ENCODE peak calls at places on chromosomes 11 and 22, in ten cellular contexts. J is fibroblast of lung, L is uterus, U is sigmoid colon, V is PC-3, N is colonic mucosa, D is thoracic aorta, Y is brain microvascular endothelial cell, S is gastrocnemius medialis, W is adrenal gland. I is an unnamed sample.

GRCh38 chr22:17085277-17086091 is 684 bp downstream of the IL17RA start:
- DNase-seq in J (peak; percentile 4), L (peak; percentile 40), U (peak; percentile 72), V (peak; percentile 6), N (peak; percentile 48), D (no peak), Y (no peak), S (no peak), W (peak; percentile 46), I (no peak)

GRCh38 chr22:31230871-31231621 is 18.9 kb downstream of the LIMK2 start:
- DNase-seq in J (peak; percentile 78), L (no peak), U (no peak), V (peak; percentile 42), N (peak; percentile 70), D (no peak), Y (peak; percentile 54), S (peak; percentile 69), W (peak; percentile 79), I (peak; percentile 53)

GRCh38 chr11:108223449-108224149 is 732 bp downstream of the ATM start:
- DNase-seq in J (peak; percentile 12), L (no peak), U (no peak), V (no peak), N (no peak), D (no peak), Y (peak; percentile 5), S (no peak), W (no peak), I (no peak)

GRCh38 chr11:2268911-2269600 is 1.3 kb downstream of the ASCL2 start:
- DNase-seq in J (peak; percentile 16), L (peak; percentile 50), U (no peak), V (peak; percentile 62), N (peak; percentile 50), D (no peak), Y (no peak), S (no peak), W (peak; percentile 32), I (no peak)

GRCh38 chr11:47216141-47216798 is 1.5 kb downstream of the DDB2 start:
- DNase-seq in J (peak; percentile 83), L (peak; percentile 44), U (no peak), V (peak; percentile 90), N (peak; percentile 82), D (peak; percentile 55), Y (peak; percentile 81), S (no peak), W (peak; percentile 83), I (no peak)

GRCh38 chr11:75239551-75240290 is 853 bp upstream of the TPBGL start:
- DNase-seq in J (no peak), L (no peak), U (no peak), V (no peak), N (no peak), D (no peak), Y (no peak), S (no peak), W (no peak), I (no peak)

GRCh38 chr11:876550-876949 is 33.9 kb downstream of the TSPAN4 start:
- DNase-seq in J (peak; percentile 28), L (no peak), U (no peak), V (no peak), N (no peak), D (no peak), Y (no peak), S (peak; percentile 85), W (peak; percentile 82), I (no peak)

GRCh38 chr11:70743941-70744351 is 345.6 kb downstream of the CTTN start:
- DNase-seq in J (no peak), L (no peak), U (no peak), V (no peak), N (no peak), D (no peak), Y (no peak), S (no peak), W (no peak), I (no peak)

GRCh38 chr22:19823638-19824196 is 31.0 kb downstream of the GNB1L start:
- DNase-seq in J (no peak), L (no peak), U (peak; percentile 26), V (no peak), N (peak; percentile 12), D (no peak), Y (no peak), S (no peak), W (no peak), I (no peak)

GRCh38 chr22:19821523-19822300 is 33.0 kb downstream of the GNB1L start:
- DNase-seq in J (no peak), L (no peak), U (peak; percentile 50), V (no peak), N (no peak), D (no peak), Y (no peak), S (no peak), W (no peak), I (no peak)

GRCh38 chr22:19820880-19821522 is 33.7 kb downstream of the GNB1L start:
- DNase-seq in J (no peak), L (no peak), U (peak; percentile 58), V (no peak), N (peak; percentile 10), D (no peak), Y (no peak), S (no peak), W (no peak), I (no peak)

GRCh38 chr22:19823191-19823590 is 31.5 kb downstream of the GNB1L start:
- DNase-seq in J (no peak), L (no peak), U (peak; percentile 48), V (no peak), N (peak; percentile 8), D (no peak), Y (no peak), S (no peak), W (no peak), I (no peak)

DNA sequence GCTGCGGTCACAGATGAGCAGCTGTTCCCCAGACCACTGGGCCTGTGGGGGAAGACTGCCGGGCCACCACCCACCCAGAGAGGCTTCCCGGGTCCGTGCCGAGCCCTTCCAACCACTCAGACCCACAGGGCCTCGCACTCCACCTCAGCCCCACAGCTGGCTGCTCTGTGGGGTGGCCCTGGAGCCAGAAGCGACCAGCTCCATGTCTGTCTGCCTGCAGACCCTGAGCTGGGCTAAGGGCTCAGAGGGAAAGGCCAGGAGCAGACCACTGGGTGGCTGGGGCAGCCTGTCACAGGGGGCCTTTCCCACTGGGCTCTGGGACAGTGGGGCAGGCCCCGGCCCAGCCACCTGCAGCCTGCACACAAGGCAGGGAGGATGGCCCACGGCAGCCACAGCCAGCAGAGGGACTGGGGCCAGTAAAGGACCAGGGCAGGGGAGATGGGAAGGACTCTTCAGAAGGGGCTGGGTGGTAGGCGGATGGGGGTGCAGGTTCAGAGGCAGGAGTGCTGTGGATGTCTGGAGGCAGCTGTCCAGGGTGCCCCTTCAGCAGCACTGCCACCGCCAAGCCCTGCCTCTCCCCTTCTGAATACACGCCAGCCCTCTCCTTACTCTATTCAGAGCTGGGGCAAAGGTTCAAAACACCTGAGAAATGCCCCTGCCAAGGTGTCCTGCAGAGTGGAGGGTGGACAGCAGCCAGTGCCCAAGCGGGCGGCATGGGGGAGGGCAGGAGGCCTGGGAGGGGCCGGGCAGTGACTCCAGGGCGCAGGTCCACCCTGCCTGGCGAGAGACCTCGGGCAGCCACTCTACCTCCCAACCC is 32.2 kb downstream of the GNB1L start:
- DNase-seq in J (no peak), L (no peak), U (peak; percentile 54), V (no peak), N (no peak), D (no peak), Y (no peak), S (no peak), W (no peak), I (no peak)
- H3K27ac ChIP-seq in J (no peak overlapping the region), L (no peak overlapping the region), U (no peak overlapping the region), V (no peak overlapping the region), N (no peak overlapping the region), D (no peak overlapping the region), Y (no peak overlapping the region), S (no peak overlapping the region), W (no peak overlapping the region), I (no peak overlapping the region)

GRCh38 chr11:113874096-113874919 is 1.1 kb downstream of the USP28 start:
- DNase-seq in J (no peak), L (no peak), U (no peak), V (no peak), N (no peak), D (no peak), Y (no peak), S (no peak), W (no peak), I (no peak)
- H3K4me3 ChIP-seq in J (peak overlapping the region; percentile 67), L (peak overlapping the region; percentile 84), U (peak overlapping the region; percentile 74), V (peak overlapping the region; percentile 98), N (peak overlapping the region; percentile 61), D (peak overlapping the region; percentile 78), Y (peak overlapping the region; percentile 73), S (peak overlapping the region; percentile 80), W (no peak overlapping the region), I (peak overlapping the region; percentile 71)

DNA sequence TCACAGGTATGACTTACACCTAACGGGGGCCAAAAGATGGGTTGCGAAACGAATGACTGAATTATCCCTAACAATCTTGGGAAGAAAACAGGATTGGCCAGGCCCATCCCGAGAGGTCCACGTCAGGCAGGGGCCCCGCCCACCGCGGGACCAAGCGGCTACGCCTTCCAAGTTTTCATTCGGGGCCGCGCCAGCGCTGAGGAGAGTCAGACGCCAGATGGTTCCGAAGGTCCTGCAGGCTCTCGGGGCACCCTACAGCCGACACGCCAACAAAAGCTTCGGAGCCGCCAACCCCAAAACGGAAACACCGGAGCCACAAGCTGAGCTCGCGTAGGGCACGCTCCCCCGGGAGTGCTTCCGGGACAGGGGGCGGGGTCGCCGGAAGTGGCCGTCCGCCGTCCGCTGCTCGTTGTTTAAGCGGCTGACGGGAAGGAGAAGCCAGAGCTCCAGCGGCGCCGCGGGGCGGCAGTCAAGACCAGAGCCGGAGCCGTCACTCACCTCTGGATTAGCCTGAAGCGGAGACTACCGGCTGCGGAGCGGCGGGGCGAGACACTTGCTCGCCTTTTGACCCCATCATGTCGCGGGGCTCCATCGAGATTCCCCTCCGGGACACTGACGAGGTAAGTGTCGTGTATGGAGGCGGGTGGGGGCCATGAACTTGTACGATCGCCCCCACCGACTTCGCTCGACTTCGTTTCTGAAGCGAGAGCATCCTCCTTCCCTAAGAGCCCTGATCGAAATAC is at the start of gene CTR9:
- DNase-seq in J (peak; percentile 93), L (peak; percentile 93), U (peak; percentile 96), V (peak; percentile 87), N (peak; percentile 96), D (peak; percentile 64), Y (peak; percentile 92), S (peak; percentile 93), W (peak; percentile 95), I (peak; percentile 68)
- TF ChIP-seq CTCF in J (no peak), L (peak; percentile 15), U (no peak), V (peak; percentile 22), N (no peak), D (no peak), Y (peak; percentile 54), S (no peak), W (no peak), I (peak; percentile 29)

GRCh38 chr11:67558084-67558772 is 25.4 kb upstream of the GSTP1 start:
- DNase-seq in J (no peak), L (no peak), U (no peak), V (peak; percentile 24), N (peak; percentile 80), D (peak; percentile 47), Y (peak; percentile 38), S (no peak), W (no peak), I (no peak)

GRCh38 chr11:67561971-67562560 is 21.5 kb upstream of the GSTP1 start:
- DNase-seq in J (no peak), L (no peak), U (no peak), V (peak; percentile 50), N (no peak), D (no peak), Y (no peak), S (no peak), W (no peak), I (no peak)

GRCh38 chr11:67563354-67564114 is 20.1 kb upstream of the GSTP1 start:
- DNase-seq in J (peak; percentile 76), L (peak; percentile 81), U (peak; percentile 83), V (peak; percentile 92), N (peak; percentile 79), D (peak; percentile 67), Y (peak; percentile 95), S (peak; percentile 87), W (peak; percentile 95), I (peak; percentile 72)

GRCh38 chr11:67564230-67564629 is 19.4 kb upstream of the GSTP1 start:
- DNase-seq in J (no peak), L (no peak), U (no peak), V (peak; percentile 63), N (no peak), D (no peak), Y (no peak), S (no peak), W (no peak), I (no peak)

DNA sequence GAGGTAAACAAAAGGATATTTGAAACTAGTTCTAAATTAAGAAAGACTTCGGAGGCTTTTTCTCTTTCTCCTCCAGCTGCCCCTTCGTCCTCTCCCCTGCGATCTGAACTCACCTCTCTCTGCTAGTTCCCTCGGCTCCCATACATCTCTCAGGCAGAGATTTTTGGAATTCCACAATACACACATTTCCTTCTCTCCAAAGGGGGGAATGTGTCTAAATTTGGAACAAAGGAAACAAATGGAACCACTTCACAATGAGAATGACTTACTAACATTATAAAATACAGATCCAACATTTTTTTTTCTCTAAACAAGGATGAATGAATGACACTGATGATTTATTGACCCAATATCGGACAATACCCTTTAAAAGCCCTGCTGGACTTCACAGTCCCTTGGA is 20.7 kb upstream of the GSTP1 start:
- DNase-seq in J (no peak), L (no peak), U (no peak), V (no peak), N (no peak), D (no peak), Y (no peak), S (no peak), W (no peak), I (no peak)
- H3K27ac ChIP-seq in J (no peak overlapping the region), L (peak overlapping the region; percentile 66), U (peak overlapping the region; percentile 54), V (peak overlapping the region; percentile 54), N (no peak overlapping the region), D (peak overlapping the region; percentile 56), Y (peak overlapping the region; percentile 88), S (peak overlapping the region; percentile 60), W (peak overlapping the region; percentile 77), I (no peak overlapping the region)